ENCODE peak calls at places on chromosome 5, in six cellular contexts. K, V, P, Y, R and X are unnamed samples.

GRCh38 chr5:92421937-92422336 is 1038.8 kb upstream of the ARRDC3 start:
- DNase-seq in P (peak), K (no peak), R (no peak), V (no peak), Y (peak), X (no peak)

GRCh38 chr5:146441896-146442295 is 5.2 kb upstream of the TCERG1 start:
- DNase-seq in K (no peak), V (no peak), R (no peak), Y (peak), P (no peak), X (no peak)

GRCh38 chr5:39137391-39138181 is 63.4 kb upstream of the RICTOR start:
- DNase-seq in R (no peak), P (no peak), Y (no peak), K (no peak), V (no peak), X (no peak)

GRCh38 chr5:69238760-69239251 is 4.1 kb downstream of the CDK7 start:
- DNase-seq in K (no peak), V (peak), R (no peak), Y (peak), P (peak), X (no peak)

GRCh38 chr5:108541816-108542215 is 159.9 kb upstream of the FBXL17 start:
- DNase-seq in R (no peak), Y (no peak), V (no peak), K (no peak), P (no peak), X (no peak)

GRCh38 chr5:133483406-133484090 is 128.8 kb downstream of the FSTL4 start:
- DNase-seq in R (no peak), P (no peak), V (no peak), Y (no peak), K (no peak), X (peak)

GRCh38 chr5:32027717-32028321 is 146.3 kb downstream of the GOLPH3 start:
- DNase-seq in Y (peak), R (peak), P (peak), K (peak), V (peak), X (peak)

GRCh38 chr5:117454716-117455212 is 880.1 kb upstream of the SEMA6A start:
- DNase-seq in Y (peak), K (no peak), P (peak), V (no peak), R (peak), X (peak)

GRCh38 chr5:150082889-150083288 is 3.5 kb downstream of the CSF1R start:
- DNase-seq in V (no peak), R (no peak), Y (no peak), P (no peak), K (no peak), X (no peak)

GRCh38 chr5:157575096-157575872 is at the start of gene ADAM19:
- DNase-seq in V (no peak), Y (peak), P (peak), K (no peak), R (peak), X (no peak)

GRCh38 chr5:172771439-172772111 is 580 bp upstream of the DUSP1 start:
- DNase-seq in Y (peak), V (no peak), R (no peak), K (no peak), P (no peak), X (no peak)

GRCh38 chr5:142178651-142179050 is 70.1 kb downstream of the NDFIP1 start:
- DNase-seq in R (no peak), V (no peak), K (no peak), P (no peak), Y (no peak), X (no peak)

GRCh38 chr5:76755779-76756637 is 40.1 kb downstream of the F2R start:
- DNase-seq in Y (no peak), K (no peak), V (no peak), R (no peak), P (no peak), X (no peak)
- H3K4me3 ChIP-seq in Y (no peak), K (no peak), V (no peak), R (no peak), P (no peak), X (no peak)

DNA sequence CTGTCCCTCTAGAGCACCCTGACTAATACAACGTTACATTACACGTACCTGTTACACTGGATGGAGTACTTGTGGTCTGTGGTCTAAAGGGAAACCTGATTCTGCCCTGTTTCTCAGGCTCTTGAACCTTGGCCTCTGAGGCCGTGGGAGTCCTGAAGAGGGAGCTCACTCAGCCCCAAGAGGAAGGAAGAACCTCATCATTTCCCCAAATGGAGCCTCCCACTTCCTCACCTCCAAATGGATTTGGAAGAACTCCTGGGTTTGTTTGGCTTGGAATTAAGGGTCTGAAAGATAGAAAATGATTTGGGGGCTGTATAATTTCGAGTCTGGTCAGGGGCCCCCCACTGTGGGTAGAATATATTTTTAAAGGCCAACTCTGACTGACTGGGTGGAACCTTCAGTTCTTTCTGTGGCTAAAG is 200.2 kb downstream of the SEMA6A start:
- DNase-seq in K (no peak), Y (no peak), R (no peak), V (no peak), P (no peak), X (no peak)
- TF ChIP-seq CTCF in K (no peak), Y (no peak), R (no peak), V (no peak), P (no peak), X (no peak)

GRCh38 chr5:96932026-96932425 is 3.9 kb upstream of the LNPEP start:
- DNase-seq in V (no peak), P (no peak), K (no peak), R (no peak), Y (no peak), X (no peak)
- H3K4me3 ChIP-seq in V (no peak), P (no peak), K (no peak), R (no peak), Y (no peak), X (no peak)

GRCh38 chr5:75265731-75266130 is 29.1 kb upstream of the ANKRD31 start:
- DNase-seq in V (peak), R (peak), P (peak), K (no peak), Y (peak), X (no peak)
- TF ChIP-seq CTCF in V (peak), R (peak), P (peak), K (peak), Y (peak), X (peak)

GRCh38 chr5:167835146-167835545 is 456.3 kb upstream of the WWC1 start:
- DNase-seq in Y (peak), V (no peak), R (no peak), P (peak), K (no peak), X (no peak)

GRCh38 chr5:167840736-167841135 is 450.7 kb upstream of the WWC1 start:
- DNase-seq in P (no peak), K (no peak), V (no peak), R (no peak), Y (no peak), X (no peak)

GRCh38 chr5:167837127-167837526 is 454.3 kb upstream of the WWC1 start:
- DNase-seq in V (no peak), R (no peak), K (no peak), P (no peak), Y (no peak), X (no peak)

GRCh38 chr5:167844173-167844572 is 447.3 kb upstream of the WWC1 start:
- DNase-seq in P (no peak), K (no peak), R (no peak), V (no peak), Y (no peak), X (no peak)

DNA sequence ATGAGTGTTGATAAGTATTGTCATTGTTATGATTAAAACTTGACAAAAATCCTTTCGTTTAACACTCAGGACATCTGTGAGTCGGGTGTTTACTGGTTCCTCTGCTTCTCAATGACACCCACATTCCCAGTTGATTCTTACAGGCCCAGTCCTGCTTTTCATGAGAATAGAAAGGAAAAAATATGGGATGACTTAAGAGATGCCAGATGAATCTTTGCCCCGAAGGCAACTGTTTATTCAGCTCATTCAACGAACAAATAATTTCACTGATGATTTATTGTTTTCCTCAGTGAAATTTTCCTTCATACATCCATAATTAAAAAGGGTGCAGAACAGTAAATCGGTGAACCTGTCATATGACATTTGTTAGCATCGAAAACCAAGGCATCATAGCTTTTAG is 452.4 kb upstream of the WWC1 start:
- DNase-seq in P (no peak), K (no peak), R (no peak), V (no peak), Y (no peak), X (no peak)
- H3K4me3 ChIP-seq in P (no peak), K (no peak), R (no peak), V (no peak), Y (no peak), X (no peak)

DNA sequence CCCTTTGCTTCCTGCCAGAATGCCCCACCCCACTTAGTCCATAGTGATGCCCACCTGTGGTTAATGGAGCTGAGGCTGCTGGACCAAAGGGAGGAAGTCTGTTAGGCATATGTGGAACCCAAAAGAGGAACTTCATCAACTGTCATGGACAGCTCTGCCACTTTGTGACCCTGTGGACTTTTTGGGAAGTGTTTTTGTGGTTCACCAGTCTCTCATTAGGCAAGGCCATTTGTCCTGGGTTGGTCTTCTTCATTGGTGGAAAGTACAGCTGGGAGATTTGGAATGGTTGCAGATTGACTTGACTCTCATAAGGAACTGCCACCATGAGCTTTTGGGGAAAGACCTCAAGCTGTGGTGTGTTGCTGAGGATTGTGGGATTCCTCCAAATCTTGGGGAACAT is 31.9 kb upstream of the IL12B start:
- DNase-seq in K (no peak), R (no peak), Y (no peak), P (no peak), V (no peak), X (no peak)
- TF ChIP-seq CTCF in K (no peak), R (no peak), Y (no peak), P (no peak), V (no peak), X (no peak)